ENCODE peak calls at places on chromosomes 4 and X, in four cellular contexts. One of them, this sample, is unnamed. For H3K4me1, the result is how much of the 10 kb centered on the place peaks cover.

GRCh38 chr4:54231419-54232150 is 2.5 kb downstream of the PDGFRA start:
- DNase-seq in GM12878: no peak
- DNase-seq in GM23338: peak
- DNase-seq in right lobe of liver: peak
- DNase-seq in this sample: no peak

GRCh38 chr4:79211490-79211889 is 114.4 kb downstream of the NAA11 start:
- DNase-seq in GM12878: no peak
- DNase-seq in right lobe of liver: no peak
- DNase-seq in GM23338: no peak
- DNase-seq in this sample: no peak

GRCh38 chr4:84920591-84920990 is 45.9 kb downstream of the WDFY3 start:
- DNase-seq in right lobe of liver: no peak
- DNase-seq in GM23338: no peak
- DNase-seq in GM12878: no peak
- DNase-seq in this sample: no peak

GRCh38 chrX:105910563-105911105 is 88.3 kb downstream of the NRK start:
- DNase-seq in GM23338: no peak
- DNase-seq in right lobe of liver: no peak
- DNase-seq in GM12878: no peak
- DNase-seq in this sample: no peak

GRCh38 chr4:24853142-24853541 is 57.8 kb downstream of the SOD3 start:
- DNase-seq in right lobe of liver: no peak
- DNase-seq in GM12878: no peak
- DNase-seq in GM23338: no peak
- DNase-seq in this sample: no peak

GRCh38 chrX:8868070-8868795 is 67.0 kb upstream of the FAM9A start:
- DNase-seq in right lobe of liver: peak
- DNase-seq in GM12878: no peak
- DNase-seq in GM23338: no peak
- DNase-seq in this sample: no peak

GRCh38 chr4:124931050-124931449 is 218.5 kb upstream of the ANKRD50 start:
- DNase-seq in right lobe of liver: no peak
- DNase-seq in GM12878: no peak
- DNase-seq in GM23338: no peak
- DNase-seq in this sample: no peak

GRCh38 chr4:63922146-63922545 is 487.1 kb downstream of the TECRL start:
- DNase-seq in GM12878: no peak
- DNase-seq in right lobe of liver: no peak
- DNase-seq in GM23338: peak
- DNase-seq in this sample: no peak

GRCh38 chr4:137980641-137981040 is 261.5 kb downstream of the SLC7A11 start:
- DNase-seq in GM12878: no peak
- DNase-seq in right lobe of liver: no peak
- DNase-seq in GM23338: peak
- DNase-seq in this sample: no peak

GRCh38 chrX:105533951-105534350 is 288.4 kb upstream of the NRK start:
- DNase-seq in GM12878: no peak
- DNase-seq in GM23338: no peak
- DNase-seq in right lobe of liver: no peak
- DNase-seq in this sample: no peak

GRCh38 chr4:110106946-110107325 is 91.5 kb downstream of the ELOVL6 start:
- DNase-seq in GM12878: no peak
- DNase-seq in GM23338: peak
- DNase-seq in right lobe of liver: no peak
- DNase-seq in this sample: no peak

GRCh38 chrX:35919536-35920309 is at the start of gene CFAP47:
- DNase-seq in GM12878: no peak
- DNase-seq in right lobe of liver: no peak
- DNase-seq in GM23338: peak
- DNase-seq in this sample: peak

GRCh38 chrX:75038925-75039324 is 113.7 kb upstream of the NEXMIF start:
- DNase-seq in right lobe of liver: no peak
- DNase-seq in GM12878: peak
- DNase-seq in GM23338: peak
- DNase-seq in this sample: no peak

GRCh38 chrX:72079607-72080006 is 52.1 kb downstream of the RTL5 start:
- DNase-seq in GM23338: no peak
- DNase-seq in GM12878: no peak
- DNase-seq in right lobe of liver: no peak
- DNase-seq in this sample: no peak

GRCh38 chr4:108881190-108881589 is 118.3 kb upstream of the ETNPPL start:
- DNase-seq in GM23338: no peak
- DNase-seq in right lobe of liver: no peak
- DNase-seq in GM12878: no peak
- DNase-seq in this sample: no peak

GRCh38 chr4:86496094-86497060 is 97.7 kb upstream of the PTPN13 start:
- DNase-seq in right lobe of liver: no peak
- DNase-seq in GM23338: peak
- DNase-seq in GM12878: no peak
- DNase-seq in this sample: no peak

GRCh38 chr4:54784188-54784671 is 126.5 kb downstream of the KIT start:
- DNase-seq in GM23338: no peak
- DNase-seq in GM12878: no peak
- DNase-seq in right lobe of liver: peak
- DNase-seq in this sample: peak

GRCh38 chrX:12814434-12814833 is 23.2 kb downstream of the PRPS2 start:
- DNase-seq in GM23338: peak
- DNase-seq in right lobe of liver: no peak
- DNase-seq in GM12878: peak
- DNase-seq in this sample: no peak

GRCh38 chr4:69760455-69760854 is at the start of gene SULT1B1:
- DNase-seq in GM12878: no peak
- DNase-seq in right lobe of liver: peak
- DNase-seq in GM23338: no peak
- DNase-seq in this sample: no peak

GRCh38 chr4:157808796-157809408 is 363.9 kb downstream of the GASK1B start:
- DNase-seq in GM23338: no peak
- DNase-seq in GM12878: no peak
- DNase-seq in right lobe of liver: no peak
- DNase-seq in this sample: no peak

GRCh38 chr4:145909331-145909730 is 29.3 kb downstream of the ZNF827 start:
- DNase-seq in GM12878: no peak
- DNase-seq in right lobe of liver: peak
- DNase-seq in GM23338: peak
- DNase-seq in this sample: peak

GRCh38 chr4:23728971-23729370 is 160.9 kb downstream of the PPARGC1A start:
- DNase-seq in right lobe of liver: no peak
- DNase-seq in GM23338: no peak
- DNase-seq in GM12878: no peak
- DNase-seq in this sample: no peak

GRCh38 chr4:48756689-48757220 is 23.3 kb downstream of the FRYL start:
- DNase-seq in right lobe of liver: no peak
- DNase-seq in GM23338: no peak
- DNase-seq in GM12878: no peak
- DNase-seq in this sample: no peak

GRCh38 chrX:74232859-74233258 is 71.1 kb upstream of the ZCCHC13 start:
- DNase-seq in GM23338: peak
- DNase-seq in right lobe of liver: no peak
- DNase-seq in GM12878: no peak
- DNase-seq in this sample: no peak

GRCh38 chrX:135713795-135714194 is 356 bp downstream of the CT45A1 start:
- DNase-seq in GM23338: no peak
- DNase-seq in right lobe of liver: no peak
- DNase-seq in GM12878: no peak
- DNase-seq in this sample: no peak

DNA sequence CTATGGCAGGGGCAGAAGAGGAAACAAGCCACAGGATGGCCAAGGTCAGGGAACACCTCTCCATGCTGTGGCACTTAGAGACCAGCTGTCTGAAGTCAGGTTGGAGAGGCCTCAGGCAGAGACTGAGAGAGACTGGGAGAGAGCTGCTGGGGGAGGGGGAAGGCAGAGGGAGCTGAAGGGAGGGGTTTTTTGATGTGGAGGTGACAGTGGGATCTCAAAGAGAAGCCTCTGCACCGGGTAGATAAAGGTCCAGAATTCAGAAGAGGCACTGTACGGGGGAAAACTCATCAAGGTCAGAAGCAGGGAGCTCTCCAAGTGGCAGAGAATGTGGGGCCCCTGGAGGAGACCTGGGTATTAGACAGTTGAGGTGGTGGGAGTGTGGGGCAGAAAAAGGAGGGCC is 41.6 kb upstream of the HMGB3 start:
- DNase-seq in GM23338: no peak
- DNase-seq in right lobe of liver: no peak
- DNase-seq in GM12878: no peak
- DNase-seq in this sample: no peak
- H3K4me1 ChIP-seq in GM23338: under half
- H3K4me1 ChIP-seq in right lobe of liver: under half
- H3K4me1 ChIP-seq in GM12878: under half
- H3K4me1 ChIP-seq in this sample: under half

DNA sequence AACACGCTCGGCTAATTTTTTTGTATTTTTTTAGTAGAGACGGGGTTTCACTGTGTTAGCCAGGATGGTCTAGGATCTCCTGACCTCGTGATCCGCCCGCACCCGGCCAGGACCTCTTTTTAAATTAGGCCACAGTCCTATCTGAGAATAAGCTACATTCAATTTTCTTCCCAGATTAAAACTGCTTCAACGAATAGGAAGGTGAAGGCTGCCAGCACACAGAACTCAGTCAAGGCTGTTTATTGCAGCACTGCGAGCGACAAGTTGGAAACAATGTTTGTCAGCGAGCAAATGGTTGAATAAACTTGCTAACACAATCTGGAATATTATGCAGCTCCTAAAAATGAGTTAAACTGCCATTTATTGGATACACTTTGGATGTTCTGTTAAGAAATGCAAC is 1.9 kb downstream of the GRPEL1 start:
- DNase-seq in right lobe of liver: no peak
- DNase-seq in GM23338: no peak
- DNase-seq in GM12878: no peak
- DNase-seq in this sample: peak
- H3K4me3 ChIP-seq in right lobe of liver: no peak
- H3K4me3 ChIP-seq in GM23338: peak
- H3K4me3 ChIP-seq in GM12878: peak
- H3K4me3 ChIP-seq in this sample: no peak

GRCh38 chr4:10157478-10158354 is 41.1 kb upstream of the WDR1 start:
- DNase-seq in GM12878: peak
- DNase-seq in GM23338: peak
- DNase-seq in right lobe of liver: peak
- DNase-seq in this sample: no peak

GRCh38 chr4:10158355-10158942 is 41.9 kb upstream of the WDR1 start:
- DNase-seq in GM23338: no peak
- DNase-seq in GM12878: no peak
- DNase-seq in right lobe of liver: no peak
- DNase-seq in this sample: no peak

GRCh38 chr4:10151182-10151581 is 34.6 kb upstream of the WDR1 start:
- DNase-seq in GM12878: peak
- DNase-seq in GM23338: no peak
- DNase-seq in right lobe of liver: no peak
- DNase-seq in this sample: no peak

GRCh38 chr4:10153161-10153560 is 36.6 kb upstream of the WDR1 start:
- DNase-seq in GM12878: no peak
- DNase-seq in right lobe of liver: no peak
- DNase-seq in GM23338: no peak
- DNase-seq in this sample: no peak

GRCh38 chr4:10154241-10154640 is 37.6 kb upstream of the WDR1 start:
- DNase-seq in right lobe of liver: no peak
- DNase-seq in GM12878: no peak
- DNase-seq in GM23338: no peak
- DNase-seq in this sample: no peak
- H3K4me1 ChIP-seq in right lobe of liver: under half
- H3K4me1 ChIP-seq in GM12878: under half
- H3K4me1 ChIP-seq in GM23338: under half
- H3K4me1 ChIP-seq in this sample: under half

DNA sequence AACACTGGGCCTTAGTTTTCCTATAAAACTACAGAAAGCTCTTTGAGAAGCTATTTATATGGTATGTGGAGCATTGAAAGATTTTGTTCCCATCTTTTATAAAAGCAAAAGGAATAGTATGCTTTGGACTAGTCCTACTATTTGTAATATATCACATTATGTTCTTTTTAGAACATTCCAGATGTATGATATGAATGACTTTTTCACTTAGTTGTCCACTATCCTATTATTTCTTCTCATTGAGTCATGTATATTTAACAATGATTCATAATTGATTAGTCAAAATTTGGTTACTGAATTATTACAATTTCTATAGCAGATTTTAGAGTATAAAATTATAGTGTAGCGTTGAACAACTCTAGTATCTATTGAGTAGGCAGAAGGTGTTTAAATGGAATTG is 34.2 kb downstream of the RASSF6 start:
- DNase-seq in right lobe of liver: no peak
- DNase-seq in GM23338: no peak
- DNase-seq in GM12878: no peak
- DNase-seq in this sample: no peak
- H3K4me3 ChIP-seq in right lobe of liver: no peak
- H3K4me3 ChIP-seq in GM23338: no peak
- H3K4me3 ChIP-seq in GM12878: no peak
- H3K4me3 ChIP-seq in this sample: no peak

GRCh38 chr4:153522800-153523089 is 56.6 kb downstream of the TMEM131L start:
- DNase-seq in GM12878: peak
- DNase-seq in GM23338: no peak
- DNase-seq in right lobe of liver: no peak
- DNase-seq in this sample: no peak
- H3K4me1 ChIP-seq in GM12878: half or more
- H3K4me1 ChIP-seq in GM23338: under half
- H3K4me1 ChIP-seq in right lobe of liver: under half
- H3K4me1 ChIP-seq in this sample: under half

DNA sequence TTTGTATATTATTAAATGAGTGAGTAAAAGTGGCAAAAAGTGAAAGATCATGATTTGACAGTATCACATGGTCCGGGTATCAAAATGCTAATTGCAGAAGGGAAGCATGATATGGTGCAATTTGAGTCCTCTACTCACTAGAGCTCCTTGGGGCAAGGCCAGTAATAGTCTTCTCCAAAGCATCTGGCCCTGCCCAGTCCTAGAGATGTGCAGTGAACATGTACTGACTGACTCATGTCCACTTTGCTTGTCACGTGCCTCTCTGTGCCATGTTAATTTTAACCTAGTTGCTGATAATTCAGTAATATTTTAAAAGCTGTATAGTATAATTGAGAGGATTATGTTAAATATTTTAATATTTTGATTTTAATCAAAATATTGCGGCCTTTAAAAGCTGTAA is 54.6 kb upstream of the TENM3 start:
- DNase-seq in right lobe of liver: no peak
- DNase-seq in GM23338: no peak
- DNase-seq in GM12878: no peak
- DNase-seq in this sample: no peak
- H3K4me3 ChIP-seq in right lobe of liver: no peak
- H3K4me3 ChIP-seq in GM23338: no peak
- H3K4me3 ChIP-seq in GM12878: no peak
- H3K4me3 ChIP-seq in this sample: no peak

GRCh38 chr4:106704253-106704870 is 331.8 kb downstream of the DKK2 start:
- DNase-seq in GM12878: no peak
- DNase-seq in GM23338: no peak
- DNase-seq in right lobe of liver: no peak
- DNase-seq in this sample: no peak

GRCh38 chr4:106707776-106708603 is 328.1 kb downstream of the DKK2 start:
- DNase-seq in GM12878: no peak
- DNase-seq in GM23338: no peak
- DNase-seq in right lobe of liver: no peak
- DNase-seq in this sample: no peak

GRCh38 chr4:106708604-106708876 is 327.6 kb downstream of the DKK2 start:
- DNase-seq in right lobe of liver: no peak
- DNase-seq in GM23338: no peak
- DNase-seq in GM12878: no peak
- DNase-seq in this sample: no peak
- H3K4me1 ChIP-seq in right lobe of liver: under half
- H3K4me1 ChIP-seq in GM23338: under half
- H3K4me1 ChIP-seq in GM12878: under half
- H3K4me1 ChIP-seq in this sample: under half

This sample was measured in upper lobe of right lung.